ENCODE peak calls at places on chromosomes 7 and 10, in eight cellular contexts. C is small intestine, U is psoas muscle, B is fibroblast of lung, O is lower lobe of right lung, P is ovary, D is mammary epithelial cell, J is GM23248. X is an unnamed sample.
A peak's percentile ranks its signal among the peaks of the same experiment; 100 is the strongest.

GRCh38 chr10:72337039-72337629 is 17.6 kb downstream of the DNAJB12 start:
- DNase-seq in C (peak; percentile 75), D (peak; percentile 69), P (peak; percentile 94), B (peak; percentile 81), O (peak; percentile 88), J (peak; percentile 81), U (peak; percentile 93), X (peak; percentile 88)

GRCh38 chr10:132103116-132103910 is 37.6 kb downstream of the JAKMIP3 start:
- DNase-seq in U (no peak), O (no peak), C (no peak), B (no peak), J (no peak), P (no peak), D (no peak), X (no peak)

GRCh38 chr10:104580774-104581675 is 60.1 kb upstream of the SORCS3 start:
- DNase-seq in J (peak; percentile 83), O (peak; percentile 63), C (peak; percentile 61), P (peak; percentile 64), U (peak; percentile 55), B (peak; percentile 72), D (peak; percentile 57), X (peak; percentile 70)

GRCh38 chr10:114375082-114375481 is 29.2 kb downstream of the AFAP1L2 start:
- DNase-seq in U (no peak), C (no peak), B (peak; percentile 96), D (no peak), J (no peak), O (no peak), P (no peak), X (no peak)

GRCh38 chr10:33263453-33263852 is 71.0 kb downstream of the NRP1 start:
- DNase-seq in O (no peak), J (peak; percentile 70), B (no peak), C (no peak), U (no peak), P (no peak), D (peak; percentile 59), X (no peak)

GRCh38 chr10:53716156-53716555 is 943.6 kb upstream of the MBL2 start:
- DNase-seq in P (no peak), O (no peak), C (no peak), J (no peak), D (no peak), U (no peak), B (no peak), X (no peak)

GRCh38 chr7:17368856-17369520 is 70.5 kb downstream of the AHR start:
- DNase-seq in C (no peak), P (no peak), U (no peak), J (peak; percentile 34), O (no peak), D (no peak), B (no peak), X (no peak)

GRCh38 chr7:68720722-68721121 is 877.6 kb upstream of the AUTS2 start:
- DNase-seq in U (no peak), D (no peak), C (no peak), B (peak; percentile 11), O (no peak), P (no peak), J (no peak), X (no peak)

GRCh38 chr7:28573059-28573553 is 160.8 kb downstream of the CREB5 start:
- DNase-seq in O (no peak), C (no peak), U (no peak), B (peak; percentile 40), D (peak; percentile 82), P (no peak), J (peak; percentile 10), X (no peak)

GRCh38 chr10:53978292-53978691 is 822.7 kb downstream of the PCDH15 start:
- DNase-seq in U (no peak), C (no peak), P (no peak), J (no peak), D (no peak), B (peak; percentile 19), O (no peak), X (no peak)

GRCh38 chr7:50212666-50213621 is 91.6 kb upstream of the IKZF1 start:
- DNase-seq in J (no peak), D (no peak), C (no peak), P (no peak), O (no peak), B (no peak), U (no peak), X (no peak)

GRCh38 chr10:122190553-122190952 is 80.5 kb upstream of the BTBD16 start:
- DNase-seq in B (no peak), C (no peak), J (peak; percentile 17), O (no peak), D (no peak), U (no peak), P (no peak), X (no peak)

GRCh38 chr10:80408198-80409085 is at the start of gene PRXL2A:
- DNase-seq in O (peak; percentile 90), U (peak; percentile 90), D (no peak), J (peak; percentile 12), B (peak; percentile 35), P (peak; percentile 87), C (peak; percentile 79), X (peak; percentile 95)

GRCh38 chr7:42170724-42171123 is 66.3 kb downstream of the GLI3 start:
- DNase-seq in O (no peak), C (no peak), J (peak; percentile 49), D (peak; percentile 93), U (no peak), P (no peak), B (no peak), X (no peak)

GRCh38 chr7:30366606-30367005 is 82.2 kb downstream of the ZNRF2 start:
- DNase-seq in P (no peak), B (peak; percentile 24), D (no peak), J (peak; percentile 50), U (no peak), O (no peak), C (no peak), X (no peak)

DNA sequence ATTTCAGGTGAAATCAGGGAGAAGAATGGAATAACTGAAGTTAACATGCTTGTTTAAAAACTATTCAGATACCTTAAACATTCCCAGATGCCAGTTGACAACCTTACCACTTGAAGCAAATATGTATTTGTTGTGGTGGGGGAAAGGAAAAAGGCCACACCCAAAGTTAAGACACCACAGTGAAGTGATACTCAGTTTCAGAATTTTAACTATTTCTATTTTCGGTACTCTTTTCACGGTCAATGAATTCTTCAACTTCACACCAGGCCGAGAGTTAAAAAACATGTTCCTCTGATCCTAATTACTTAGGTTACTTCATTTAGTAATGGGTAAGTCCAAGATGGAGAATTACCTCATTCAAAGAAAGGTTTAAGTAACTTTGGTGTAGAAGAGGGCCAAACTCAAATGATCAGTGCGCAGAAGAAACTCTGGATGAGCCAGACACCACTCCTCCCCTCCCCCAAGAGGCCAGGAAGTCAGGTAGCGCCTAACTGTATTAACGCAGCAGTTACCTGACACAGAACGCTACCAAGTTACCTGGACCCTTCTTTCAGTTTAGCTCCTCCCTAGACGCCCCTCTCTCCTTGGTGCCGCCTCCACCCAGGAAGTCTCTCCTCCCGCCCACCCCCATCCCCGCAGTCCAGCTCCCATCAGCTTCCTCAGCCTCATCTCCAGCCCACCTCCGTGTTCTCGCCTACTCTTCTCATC is 693 bp downstream of the MTPN start:
- DNase-seq in J (peak; percentile 46), B (no peak), C (peak; percentile 51), P (no peak), U (peak; percentile 39), O (no peak), D (peak; percentile 44), X (no peak)
- H3K27ac ChIP-seq in J (peak overlapping the region; percentile 73), B (peak overlapping the region; percentile 86), C (peak overlapping the region; percentile 57), P (no peak overlapping the region), U (peak overlapping the region; percentile 91), O (peak overlapping the region; percentile 88), D (peak overlapping the region; percentile 57), X (peak overlapping the region; percentile 90)

GRCh38 chr7:148144827-148145226 is 445.7 kb upstream of the C7orf33 start:
- DNase-seq in C (no peak), O (no peak), D (no peak), U (no peak), P (no peak), B (no peak), J (no peak), X (no peak)

GRCh38 chr7:148147438-148147837 is 443.1 kb upstream of the C7orf33 start:
- DNase-seq in B (no peak), D (no peak), P (no peak), J (no peak), U (no peak), O (peak; percentile 50), C (no peak), X (no peak)

GRCh38 chr7:148148456-148148855 is 442.1 kb upstream of the C7orf33 start:
- DNase-seq in P (no peak), C (peak; percentile 4), B (no peak), U (no peak), D (no peak), O (no peak), J (no peak), X (no peak)

GRCh38 chr7:148142660-148143248 is 447.8 kb upstream of the C7orf33 start:
- DNase-seq in B (peak; percentile 37), U (no peak), O (no peak), D (peak; percentile 9), J (peak; percentile 41), P (no peak), C (peak; percentile 35), X (no peak)
- H3K4me1 ChIP-seq in B (no peaks in the 10 kb centered on the region), U (no peaks in the 10 kb centered on the region), O (no peaks in the 10 kb centered on the region), D (no peaks in the 10 kb centered on the region), J (no peaks in the 10 kb centered on the region), P (no peaks in the 10 kb centered on the region), C (no peaks in the 10 kb centered on the region), X (peaks cover 3% of the 10 kb centered on the region)

DNA sequence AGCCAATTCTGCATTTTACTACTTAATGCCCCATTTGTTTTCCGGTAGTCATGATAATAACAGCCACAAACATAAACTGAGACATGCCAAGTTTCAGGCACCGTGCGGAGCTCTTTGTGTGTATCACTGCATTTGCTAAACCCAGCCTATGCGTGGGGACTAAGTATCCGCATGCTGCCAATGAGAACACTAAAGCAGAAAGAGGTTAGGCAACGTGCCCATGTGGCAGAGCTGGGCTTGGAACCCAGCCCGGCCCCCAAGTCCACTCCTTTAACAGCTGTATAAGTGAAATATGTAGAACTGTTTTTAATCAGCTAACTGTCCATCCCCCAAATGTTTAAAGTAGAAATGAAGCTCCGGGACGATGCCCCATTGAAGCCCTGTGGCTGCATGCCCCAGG is 54.1 kb downstream of the SLIT1 start:
- DNase-seq in J (peak; percentile 36), D (no peak), P (no peak), O (no peak), B (peak; percentile 12), C (no peak), U (no peak), X (no peak)
- H3K27ac ChIP-seq in J (no peak overlapping the region), D (no peak overlapping the region), P (no peak overlapping the region), O (no peak overlapping the region), B (no peak overlapping the region), C (no peak overlapping the region), U (no peak overlapping the region), X (no peak overlapping the region)

GRCh38 chr10:110399163-110400094 is 94.7 kb upstream of the SMNDC1 start:
- DNase-seq in O (no peak), B (peak; percentile 96), U (no peak), D (peak; percentile 96), J (peak; percentile 98), C (peak; percentile 42), P (no peak), X (no peak)
- H3K4me1 ChIP-seq in O (peaks cover 26% of the 10 kb centered on the region), B (peaks cover 25% of the 10 kb centered on the region), U (no peaks in the 10 kb centered on the region), D (peaks cover 40% of the 10 kb centered on the region), J (peaks cover 31% of the 10 kb centered on the region), C (peaks cover 13% of the 10 kb centered on the region), P (peaks cover 1% of the 10 kb centered on the region), X (peaks cover 16% of the 10 kb centered on the region)